ENCODE peak calls at places on chromosomes 5 and 9, in six cellular contexts. L is A673; V is CD8-positive, alpha-beta memory T cell; J is tibial nerve; P is fibroblast of mammary gland; F is OCI-LY7. T is an unnamed sample.

GRCh38 chr5:140111859-140112551 is 1.9 kb upstream of the PURA start:
- DNase-seq in F (peak), V (no peak), L (no peak), J (no peak), P (no peak), T (peak)

GRCh38 chr9:136848393-136849037 is 694 bp upstream of the PHPT1 start:
- DNase-seq in P (peak), F (peak), J (no peak), V (no peak), L (peak), T (peak)

GRCh38 chr9:119289740-119290139 is 79.5 kb downstream of the BRINP1 start:
- DNase-seq in P (peak), L (peak), F (peak), V (no peak), J (peak), T (peak)

GRCh38 chr5:151622367-151623097 is 31.4 kb upstream of the FAT2 start:
- DNase-seq in V (no peak), L (no peak), P (no peak), J (no peak), F (no peak), T (no peak)

GRCh38 chr9:91160599-91161464 is 200.9 kb downstream of the AUH start:
- DNase-seq in V (no peak), J (no peak), P (no peak), L (no peak), F (no peak), T (no peak)

GRCh38 chr5:83731638-83732037 is 11.0 kb upstream of the HAPLN1 start:
- DNase-seq in L (no peak), P (no peak), F (peak), V (no peak), J (no peak), T (no peak)

GRCh38 chr9:133460405-133461175 is 812 bp downstream of the CACFD1 start:
- DNase-seq in F (peak), V (no peak), P (no peak), J (peak), L (no peak), T (peak)

GRCh38 chr5:127963931-127964330 is 119.6 kb upstream of the SLC12A2 start:
- DNase-seq in P (peak), V (no peak), J (no peak), L (no peak), F (no peak), T (no peak)

GRCh38 chr9:34010979-34011378 is 37.7 kb downstream of the UBAP2 start:
- DNase-seq in F (peak), J (peak), P (peak), V (no peak), L (peak), T (peak)

GRCh38 chr5:55226027-55226933 is 835 bp downstream of the MCIDAS start:
- DNase-seq in L (peak), J (no peak), P (peak), F (peak), V (no peak), T (peak)

GRCh38 chr5:78496373-78496772 is 136.0 kb downstream of the SCAMP1 start:
- DNase-seq in F (no peak), P (peak), V (no peak), L (no peak), J (no peak), T (no peak)

GRCh38 chr9:37371565-37372464 is 50.7 kb upstream of the GRHPR start:
- DNase-seq in F (peak), L (peak), V (no peak), J (no peak), P (peak), T (peak)

GRCh38 chr5:78720234-78720985 is 71.8 kb upstream of the LHFPL2 start:
- DNase-seq in J (no peak), F (peak), V (no peak), P (no peak), L (no peak), T (no peak)

DNA sequence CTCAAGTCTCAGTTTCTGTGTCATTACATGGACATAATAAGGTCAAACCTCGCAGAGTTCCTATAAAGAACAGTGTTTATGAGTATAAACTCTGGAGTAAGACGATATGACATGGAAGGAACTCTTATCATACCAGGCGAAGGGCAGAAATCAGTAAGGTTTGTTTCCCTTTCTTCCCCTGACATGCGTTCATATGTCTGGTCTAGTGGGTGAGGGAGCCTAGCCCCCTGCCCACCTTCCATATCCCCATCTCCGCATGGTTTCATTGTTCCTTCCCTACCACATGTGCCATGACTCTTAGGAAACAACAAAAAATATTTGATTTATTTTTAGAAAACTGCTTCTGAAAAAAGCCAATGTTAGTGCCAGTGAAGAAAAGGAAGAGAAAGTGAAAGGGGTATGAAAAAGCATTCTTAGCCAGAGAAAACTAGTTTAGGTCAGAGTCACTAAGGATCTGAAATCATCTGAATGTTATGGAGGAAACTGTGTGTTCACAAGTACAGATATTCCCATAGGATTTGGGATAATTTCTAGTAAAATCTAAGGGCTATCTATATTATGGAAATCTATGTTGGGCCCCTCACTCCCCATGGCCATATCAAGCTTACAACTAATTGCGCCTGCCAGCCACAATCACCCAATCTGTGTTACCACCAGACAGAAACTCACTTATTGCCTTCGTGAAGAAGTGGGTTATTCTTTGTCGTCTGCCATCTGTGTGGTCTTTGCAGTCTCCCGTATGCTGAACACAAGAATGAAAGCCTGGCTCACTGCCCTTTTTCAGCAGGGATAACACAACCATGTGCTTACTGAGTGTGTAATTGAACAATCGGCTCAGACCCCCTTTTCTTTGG is 19.9 kb upstream of the HMHB1 start:
- DNase-seq in L (peak), J (peak), F (no peak), V (no peak), P (no peak), T (peak)
- H3K4me3 ChIP-seq in L (no peak), J (peak), F (no peak), V (no peak), P (no peak), T (peak)

GRCh38 chr5:141707535-141707934 is 25.5 kb upstream of the ARAP3 start:
- DNase-seq in V (no peak), J (no peak), L (no peak), P (no peak), F (no peak), T (no peak)

GRCh38 chr5:141705503-141705902 is 23.5 kb upstream of the ARAP3 start:
- DNase-seq in L (no peak), J (no peak), V (no peak), P (no peak), F (no peak), T (no peak)

GRCh38 chr5:141704782-141705297 is 22.8 kb upstream of the ARAP3 start:
- DNase-seq in F (no peak), J (no peak), P (no peak), V (no peak), L (no peak), T (no peak)

GRCh38 chr5:141701341-141702119 is 19.5 kb upstream of the ARAP3 start:
- DNase-seq in V (no peak), L (no peak), P (no peak), F (no peak), J (no peak), T (peak)

GRCh38 chr5:141703133-141703561 is 21.1 kb upstream of the ARAP3 start:
- DNase-seq in F (no peak), L (no peak), P (no peak), V (no peak), J (no peak), T (no peak)
- H3K4me3 ChIP-seq in F (no peak), L (no peak), P (no peak), V (peak), J (peak), T (no peak)

DNA sequence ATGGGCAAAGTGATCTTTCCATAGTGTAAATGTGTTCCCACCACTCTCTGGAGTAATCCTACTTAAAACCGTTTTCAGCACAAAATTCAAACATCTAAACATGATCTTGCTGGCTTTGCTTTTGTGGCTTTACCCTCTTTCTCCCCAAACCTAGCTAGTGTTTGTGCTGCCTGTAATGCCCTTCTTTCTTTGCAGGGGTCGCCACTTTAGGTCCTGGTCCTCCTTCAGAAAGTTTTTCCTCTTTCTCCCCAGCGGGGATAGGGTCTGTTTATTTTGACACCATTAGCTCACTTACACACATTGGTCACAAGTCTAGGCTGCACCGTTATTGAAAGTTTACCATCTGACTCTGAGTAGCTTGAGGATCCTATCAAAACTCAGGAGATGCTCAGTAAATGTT is 736 bp upstream of the HSD17B4 start:
- DNase-seq in V (no peak), F (peak), J (no peak), P (no peak), L (no peak), T (no peak)
- H3K4me3 ChIP-seq in V (no peak), F (peak), J (no peak), P (no peak), L (no peak), T (no peak)

DNA sequence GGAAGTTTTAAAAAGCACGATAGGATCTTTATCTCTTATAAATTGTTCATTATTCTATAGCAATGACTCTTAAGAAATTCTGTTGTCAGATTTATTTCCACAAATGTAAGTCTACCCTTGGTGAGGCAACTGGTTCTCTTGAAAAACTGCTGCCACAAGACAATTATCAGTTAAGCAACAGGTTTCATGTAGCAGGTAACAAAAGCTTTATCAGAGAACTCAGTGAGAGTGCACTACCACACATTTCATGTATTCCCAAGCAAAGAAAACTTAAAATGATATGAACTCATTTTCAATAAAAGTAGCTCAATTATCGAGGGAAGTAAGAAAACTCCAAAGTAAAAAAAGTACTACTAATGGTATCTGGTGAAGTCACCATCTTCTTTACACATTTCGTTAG is 9.4 kb downstream of the NR6A1 start:
- DNase-seq in J (no peak), L (no peak), V (no peak), F (no peak), P (no peak), T (no peak)
- H3K4me3 ChIP-seq in J (no peak), L (no peak), V (no peak), F (no peak), P (no peak), T (no peak)